ENCODE peak calls at places on chromosome 14, in four cellular contexts. D is heart right ventricle, S is fibroblast of lung, G is left ventricle myocardium inferior. L is an unnamed sample. For H3K4me1, the result is how much of the 10 kb centered on the place peaks cover.

GRCh38 chr14:105151131-105151837 is 17.3 kb downstream of the JAG2 start:
- DNase-seq in D (no peak), S (no peak), G (peak), L (no peak)

GRCh38 chr14:37985826-37986470 is 221.8 kb upstream of the SSTR1 start:
- DNase-seq in D (peak), S (peak), G (no peak), L (peak)

GRCh38 chr14:90060965-90061848 is 587 bp upstream of the KCNK13 start:
- DNase-seq in D (no peak), S (no peak), G (no peak), L (no peak)

GRCh38 chr14:22814945-22815713 is at the start of gene SLC7A7:
- DNase-seq in D (no peak), S (peak), G (no peak), L (no peak)

GRCh38 chr14:55221968-55222367 is 30.6 kb upstream of the DLGAP5 start:
- DNase-seq in D (no peak), S (no peak), G (no peak), L (no peak)

GRCh38 chr14:64800000-64800399 is 79.7 kb downstream of the SPTB start:
- DNase-seq in D (peak), S (peak), G (peak), L (peak)

GRCh38 chr14:101906645-101907044 is 57.7 kb upstream of the DYNC1H1 start:
- DNase-seq in D (no peak), S (no peak), G (no peak), L (no peak)

GRCh38 chr14:61374284-61374683 is 52.9 kb downstream of the PRKCH start:
- DNase-seq in D (no peak), S (no peak), G (no peak), L (no peak)

GRCh38 chr14:104253901-104254353 is 115.5 kb downstream of the KIF26A start:
- DNase-seq in D (no peak), S (no peak), G (no peak), L (no peak)

GRCh38 chr14:100155049-100155621 is 4.3 kb downstream of the DEGS2 start:
- DNase-seq in D (no peak), S (peak), G (no peak), L (peak)

GRCh38 chr14:91113829-91114078 is at the start of gene DGLUCY:
- DNase-seq in D (peak), S (peak), G (peak), L (peak)

GRCh38 chr14:51507556-51508511 is 143.9 kb upstream of the FRMD6 start:
- DNase-seq in D (peak), S (peak), G (peak), L (peak)

GRCh38 chr14:79118291-79118690 is 948.1 kb downstream of the NRXN3 start:
- DNase-seq in D (no peak), S (no peak), G (no peak), L (no peak)

GRCh38 chr14:55731881-55732498 is 152.0 kb downstream of the KTN1 start:
- DNase-seq in D (peak), S (peak), G (no peak), L (peak)

GRCh38 chr14:51473808-51474207 is 177.9 kb upstream of the FRMD6 start:
- DNase-seq in D (no peak), S (no peak), G (no peak), L (peak)

GRCh38 chr14:61561657-61562276 is 133.5 kb upstream of the HIF1A start:
- DNase-seq in D (peak), S (peak), G (peak), L (peak)

GRCh38 chr14:95250126-95250824 is 69.4 kb downstream of the CLMN start:
- DNase-seq in D (no peak), S (no peak), G (no peak), L (no peak)

GRCh38 chr14:105439710-105440553 is 20.3 kb downstream of the MTA1 start:
- DNase-seq in D (no peak), S (no peak), G (no peak), L (no peak)

GRCh38 chr14:50432131-50432530 is 35.5 kb upstream of the CDKL1 start:
- DNase-seq in D (no peak), S (no peak), G (no peak), L (no peak)

GRCh38 chr14:72236629-72237028 is 304.4 kb downstream of the RGS6 start:
- DNase-seq in D (no peak), S (no peak), G (peak), L (no peak)

GRCh38 chr14:23544511-23545447 is 6.8 kb downstream of the ZFHX2 start:
- DNase-seq in D (peak), S (no peak), G (peak), L (no peak)

GRCh38 chr14:38526841-38527501 is 271.1 kb upstream of the CLEC14A start:
- DNase-seq in D (no peak), S (no peak), G (no peak), L (no peak)

GRCh38 chr14:88553886-88554457 is 835 bp downstream of the PTPN21 start:
- DNase-seq in D (no peak), S (peak), G (no peak), L (peak)

GRCh38 chr14:93160353-93160801 is 24.3 kb downstream of the MOAP1 start:
- DNase-seq in D (no peak), S (no peak), G (no peak), L (peak)

GRCh38 chr14:24911324-24912095 is 138.4 kb downstream of the STXBP6 start:
- DNase-seq in D (peak), S (peak), G (no peak), L (peak)

DNA sequence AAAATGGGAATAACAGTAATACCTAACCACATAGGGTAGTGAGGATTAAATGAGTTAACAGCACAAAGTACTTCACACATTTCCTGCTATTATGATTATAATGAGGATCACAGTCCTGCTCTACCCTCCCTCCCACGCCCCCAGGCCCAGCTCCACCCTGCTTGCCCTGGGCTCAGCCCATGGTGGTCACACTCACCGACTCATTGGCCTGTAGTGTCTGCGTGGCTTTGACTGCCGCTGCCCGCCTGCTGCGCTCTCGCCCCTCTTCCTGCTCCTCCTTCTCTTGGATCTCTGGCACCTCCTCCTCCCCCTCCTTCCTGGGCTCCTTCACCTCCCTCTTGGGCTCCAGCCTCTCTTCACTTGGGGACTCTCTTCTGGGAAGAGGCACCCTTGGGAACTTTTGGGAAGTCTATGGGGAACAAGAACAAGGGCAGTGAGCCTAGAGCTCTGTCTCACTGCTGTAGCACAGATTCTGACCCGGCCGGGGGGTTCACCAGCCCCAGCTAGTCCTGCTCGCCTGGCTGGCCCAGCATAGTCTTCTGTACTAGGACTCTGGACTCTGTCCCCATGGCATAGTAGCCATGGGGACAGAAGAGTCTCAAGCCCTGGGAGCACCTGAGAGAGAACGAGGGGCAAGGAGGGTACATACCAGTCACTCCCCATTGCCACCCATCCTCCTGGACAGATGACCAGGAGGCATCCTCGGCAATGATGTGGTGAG is 7.1 kb upstream of the PNMA1 start:
- DNase-seq in D (no peak), S (no peak), G (no peak), L (no peak)
- H3K4me1 ChIP-seq in D (half or more), S (under half), G (half or more), L (under half)

GRCh38 chr14:85528080-85528881 is 1.7 kb upstream of the FLRT2 start:
- DNase-seq in D (no peak), S (peak), G (no peak), L (peak)

GRCh38 chr14:85530626-85531025 is 682 bp downstream of the FLRT2 start:
- DNase-seq in D (no peak), S (no peak), G (no peak), L (no peak)

GRCh38 chr14:85529803-85530574 is at the start of gene FLRT2:
- DNase-seq in D (peak), S (peak), G (peak), L (peak)

GRCh38 chr14:85527458-85527857 is 2.5 kb upstream of the FLRT2 start:
- DNase-seq in D (no peak), S (peak), G (no peak), L (peak)

DNA sequence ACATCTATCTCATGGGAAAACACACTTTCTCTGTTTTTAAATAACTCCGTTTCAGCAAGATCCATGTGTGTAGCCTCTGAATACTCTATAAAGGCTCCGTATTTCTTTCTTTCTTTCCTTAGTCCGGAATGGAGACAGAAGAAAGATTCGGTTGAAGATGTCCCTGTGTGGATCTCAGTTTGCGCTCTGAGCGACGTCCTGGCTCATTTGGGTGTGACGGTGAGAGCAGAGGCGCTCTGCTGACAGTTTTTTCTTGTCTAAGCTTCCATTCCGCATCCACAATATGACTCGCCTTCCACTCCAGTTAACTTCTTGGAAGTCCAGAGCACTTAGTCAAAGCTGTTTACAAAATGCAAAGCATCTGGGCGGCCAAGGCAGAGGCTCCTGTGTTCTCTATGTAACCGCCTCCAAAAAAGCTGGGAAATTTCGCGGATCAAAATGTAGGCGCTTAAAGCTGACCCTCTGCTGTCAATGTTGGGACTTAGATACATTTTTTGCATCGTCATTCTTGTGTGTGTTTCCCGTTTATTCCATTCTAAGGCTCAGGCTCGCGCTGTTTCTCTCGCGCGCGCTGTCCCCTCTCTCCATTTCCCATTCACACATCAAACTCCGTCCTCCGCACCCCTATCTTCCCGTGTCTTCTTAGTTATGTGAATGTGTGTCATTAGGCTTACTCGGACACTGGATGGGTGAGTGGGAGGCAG is 910 bp upstream of the FLRT2 start:
- DNase-seq in D (no peak), S (peak), G (no peak), L (peak)
- H3K4me1 ChIP-seq in D (under half), S (under half), G (half or more), L (under half)

GRCh38 chr14:73723411-73723798 is 9.2 kb upstream of the PNMA1 start:
- DNase-seq in D (no peak), S (peak), G (no peak), L (no peak)
- H3K4me1 ChIP-seq in D (half or more), S (under half), G (half or more), L (half or more)

GRCh38 chr14:68510201-68510600 is 282.7 kb downstream of the ZFP36L1 start:
- DNase-seq in D (peak), S (peak), G (peak), L (peak)
- H3K4me1 ChIP-seq in D (half or more), S (under half), G (half or more), L (under half)